ENCODE peak calls at places on chromosomes 16 and 17, in five cellular contexts. T, G, D, V and M are unnamed samples.

GRCh38 chr17:67520916-67521772 is 144.1 kb downstream of the PITPNC1 start:
- DNase-seq in T (no peak), G (no peak), D (no peak), V (no peak), M (no peak)

GRCh38 chr16:66130296-66130910 is 236.1 kb upstream of the CDH5 start:
- DNase-seq in T (no peak), G (no peak), D (no peak), V (no peak), M (no peak)

GRCh38 chr16:85553436-85554113 is 59.5 kb upstream of the GSE1 start:
- DNase-seq in T (peak; percentile 30), G (peak; percentile 36), D (peak; percentile 92), V (peak; percentile 55), M (no peak)

GRCh38 chr16:80703391-80704071 is 100.9 kb downstream of the CDYL2 start:
- DNase-seq in T (no peak), G (no peak), D (no peak), V (no peak), M (no peak)

GRCh38 chr17:47266782-47267181 is 13.2 kb downstream of the ITGB3 start:
- DNase-seq in T (no peak), G (no peak), D (no peak), V (no peak), M (no peak)

GRCh38 chr17:29376667-29377268 is 13.4 kb upstream of the TAOK1 start:
- DNase-seq in T (peak; percentile 77), G (no peak), D (peak; percentile 56), V (no peak), M (no peak)

GRCh38 chr16:53220585-53220984 is 165.8 kb downstream of the CHD9 start:
- DNase-seq in T (no peak), G (no peak), D (peak; percentile 9), V (no peak), M (no peak)

GRCh38 chr17:31427684-31428083 is 36.2 kb downstream of the RAB11FIP4 start:
- DNase-seq in T (no peak), G (no peak), D (no peak), V (no peak), M (no peak)

GRCh38 chr17:7777017-7777416 is 57.0 kb upstream of the KDM6B start:
- DNase-seq in T (no peak), G (no peak), D (no peak), V (no peak), M (no peak)

GRCh38 chr16:57612494-57612893 is 15.9 kb upstream of the ADGRG1 start:
- DNase-seq in T (no peak), G (no peak), D (no peak), V (no peak), M (no peak)

GRCh38 chr16:2122429-2122828 is 13.3 kb downstream of the PKD1 start:
- DNase-seq in T (no peak), G (no peak), D (no peak), V (no peak), M (no peak)

GRCh38 chr17:48790607-48791127 is 26.4 kb downstream of the TTLL6 start:
- DNase-seq in T (no peak), G (no peak), D (no peak), V (peak; percentile 4), M (no peak)

GRCh38 chr17:67322039-67322787 is 44.2 kb downstream of the PSMD12 start:
- DNase-seq in T (no peak), G (no peak), D (peak; percentile 49), V (no peak), M (no peak)

GRCh38 chr17:14790518-14790917 is 474.6 kb downstream of the PMP22 start:
- DNase-seq in T (no peak), G (no peak), D (peak; percentile 21), V (no peak), M (no peak)

GRCh38 chr16:12531937-12532336 is 271.8 kb downstream of the CPPED1 start:
- DNase-seq in T (no peak), G (no peak), D (no peak), V (peak; percentile 9), M (no peak)

GRCh38 chr17:1650731-1651558 is 1.3 kb upstream of the RILP start:
- DNase-seq in T (no peak), G (no peak), D (no peak), V (no peak), M (no peak)

GRCh38 chr16:67537270-67537635 is 8.6 kb downstream of the RIPOR1 start:
- DNase-seq in T (peak; percentile 44), G (peak; percentile 43), D (peak; percentile 43), V (peak; percentile 66), M (peak; percentile 36)